ENCODE peak calls at places on chromosome 1, in six cellular contexts. A is K562, T is HepG2, P is H1, J is SK-N-SH, B is GM12878. L is an unnamed sample.

GRCh38 chr1:241926141-241926540 is 31.4 kb upstream of the BECN2 start:
- DNase-seq in A (no peak), T (no peak), P (no peak), J (no peak), B (no peak), L (no peak)

GRCh38 chr1:52294580-52294979 is 71.4 kb downstream of the CC2D1B start:
- DNase-seq in A (no peak), T (no peak), P (no peak), J (no peak), B (no peak), L (no peak)

GRCh38 chr1:69766431-69766830 is 198.7 kb downstream of the LRRC7 start:
- DNase-seq in A (no peak), T (no peak), P (no peak), J (no peak), B (no peak), L (no peak)

GRCh38 chr1:91314643-91315042 is 90.0 kb downstream of the HFM1 start:
- DNase-seq in A (no peak), T (no peak), P (no peak), J (no peak), B (no peak), L (no peak)

GRCh38 chr1:101567582-101568189 is 330.9 kb downstream of the S1PR1 start:
- DNase-seq in A (peak; percentile 16), T (peak; percentile 3), P (no peak), J (peak; percentile 47), B (no peak), L (peak; percentile 2)

GRCh38 chr1:208979776-208980175 is 603.7 kb upstream of the CAMK1G start:
- DNase-seq in A (no peak), T (no peak), P (no peak), J (no peak), B (no peak), L (no peak)

GRCh38 chr1:89844236-89844807 is 23.5 kb downstream of the LRRC8D start:
- DNase-seq in A (no peak), T (no peak), P (no peak), J (no peak), B (no peak), L (no peak)

GRCh38 chr1:227429447-227430359 is 111.4 kb upstream of the CDC42BPA start:
- DNase-seq in A (no peak), T (no peak), P (no peak), J (no peak), B (no peak), L (no peak)

GRCh38 chr1:1430114-1430982 is 5.1 kb upstream of the VWA1 start:
- DNase-seq in A (no peak), T (peak; percentile 53), P (no peak), J (peak; percentile 69), B (no peak), L (no peak)

GRCh38 chr1:147640553-147641165 is 29.7 kb downstream of the ACP6 start:
- DNase-seq in A (peak; percentile 83), T (peak; percentile 65), P (peak; percentile 77), J (peak; percentile 68), B (no peak), L (peak; percentile 44)
- H2AFZ ChIP-seq in A (peak overlapping the region; percentile 74), T (no peak overlapping the region), P (no peak overlapping the region), J (no peak overlapping the region), B (no peak overlapping the region), L (no peak overlapping the region)

GRCh38 chr1:168148916-168149315 is 12.2 kb upstream of the GPR161 start:
- DNase-seq in A (no peak), T (no peak), P (no peak), J (no peak), B (peak; percentile 45), L (no peak)
- TF ChIP-seq JUND in A (no peak), T (no peak), P (no peak), J (no peak), B (no peak), L (no peak)

DNA sequence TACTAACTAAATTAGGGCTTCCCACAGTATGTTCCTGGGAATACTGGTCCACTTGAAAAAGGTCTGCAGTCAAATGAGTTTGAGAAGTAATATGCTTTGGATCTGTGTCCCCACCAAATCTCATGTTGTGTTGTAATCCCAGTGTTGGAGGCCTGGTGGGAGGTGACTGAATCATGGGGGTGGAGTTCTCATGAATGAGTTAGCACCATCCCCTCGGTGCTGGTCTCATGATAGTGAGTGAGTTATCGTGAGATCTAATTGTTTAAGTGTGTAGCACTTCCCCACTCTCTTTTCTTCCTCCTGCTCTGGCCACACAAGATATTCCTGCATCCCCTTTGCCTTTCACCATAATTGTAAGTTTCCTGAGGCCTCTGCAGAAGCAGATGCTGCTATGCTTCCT is 16.9 kb upstream of the DMRTB1 start:
- DNase-seq in A (no peak), T (no peak), P (no peak), J (no peak), B (no peak), L (no peak)
- TF ChIP-seq MAX in A (no peak), T (no peak), P (no peak), J (no peak), B (no peak), L (no peak)

GRCh38 chr1:4351453-4351852 is 303.0 kb upstream of the AJAP1 start:
- DNase-seq in A (no peak), T (no peak), P (no peak), J (no peak), B (no peak), L (no peak)
- H2AFZ ChIP-seq in A (no peak overlapping the region), T (no peak overlapping the region), P (no peak overlapping the region), J (no peak overlapping the region), B (no peak overlapping the region), L (no peak overlapping the region)

DNA sequence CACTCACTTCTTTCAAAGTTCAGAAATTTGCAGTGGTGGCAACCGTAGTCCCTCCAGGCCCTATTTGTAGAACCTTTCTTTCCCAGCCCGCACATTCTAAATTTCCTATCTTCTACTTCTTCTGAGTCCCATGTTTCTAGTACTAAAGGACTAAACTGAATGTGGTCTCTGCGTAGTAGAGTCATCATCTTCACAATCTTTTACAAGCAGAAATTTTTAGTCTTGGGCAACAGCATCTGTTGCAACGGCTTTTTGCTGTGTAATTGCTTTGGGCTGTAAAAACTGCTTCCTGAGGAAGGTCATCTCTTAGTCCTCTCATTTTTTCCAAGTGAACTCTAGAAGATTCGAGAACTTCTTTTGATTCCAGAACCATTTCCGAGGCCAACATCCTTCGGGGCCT is 23.9 kb downstream of the VAV3 start:
- DNase-seq in A (no peak), T (no peak), P (no peak), J (no peak), B (no peak), L (no peak)
- TF ChIP-seq JUND in A (no peak), T (no peak), P (no peak), J (no peak), B (no peak), L (no peak)

GRCh38 chr1:210711825-210712224 is 383.1 kb downstream of the HHAT start:
- DNase-seq in A (no peak), T (no peak), P (no peak), J (no peak), B (no peak), L (no peak)

GRCh38 chr1:210709694-210710093 is 381.0 kb downstream of the HHAT start:
- DNase-seq in A (no peak), T (no peak), P (no peak), J (no peak), B (no peak), L (no peak)

GRCh38 chr1:210715072-210715471 is 386.4 kb downstream of the HHAT start:
- DNase-seq in A (no peak), T (no peak), P (no peak), J (no peak), B (no peak), L (no peak)
- TF ChIP-seq MAX in A (no peak), T (no peak), P (no peak), J (no peak), B (no peak), L (no peak)

GRCh38 chr1:27940870-27941269 is 6.1 kb downstream of the SMPDL3B start:
- DNase-seq in A (no peak), T (no peak), P (no peak), J (peak; percentile 67), B (no peak), L (no peak)

GRCh38 chr1:27937524-27937836 is 2.7 kb downstream of the SMPDL3B start:
- DNase-seq in A (no peak), T (no peak), P (no peak), J (no peak), B (no peak), L (no peak)

GRCh38 chr1:27941671-27942540 is 7.1 kb downstream of the SMPDL3B start:
- DNase-seq in A (no peak), T (no peak), P (no peak), J (no peak), B (no peak), L (no peak)

GRCh38 chr1:27938488-27938887 is 3.7 kb downstream of the SMPDL3B start:
- DNase-seq in A (no peak), T (no peak), P (no peak), J (no peak), B (no peak), L (no peak)

DNA sequence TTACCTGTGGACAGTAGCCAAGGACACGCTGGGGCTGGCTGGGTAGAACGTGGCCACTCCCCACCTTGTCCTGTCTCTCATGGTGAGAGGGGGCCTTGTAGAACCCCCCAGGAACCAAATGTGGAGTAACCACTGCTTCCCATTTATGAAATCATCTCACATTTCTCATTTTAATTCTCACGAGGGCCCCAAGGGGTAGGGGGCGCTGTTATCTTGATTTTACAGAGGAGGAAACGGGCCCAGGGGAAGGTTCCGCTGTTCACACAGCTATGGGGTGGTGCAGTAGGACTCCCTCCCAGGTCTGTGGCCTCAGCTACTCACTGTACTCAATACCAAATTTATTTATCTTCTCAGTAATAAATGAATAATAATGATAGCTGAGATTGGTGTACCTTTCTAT is 5.5 kb downstream of the SMPDL3B start:
- DNase-seq in A (peak; percentile 83), T (peak; percentile 43), P (no peak), J (peak; percentile 53), B (no peak), L (no peak)
- H2AFZ ChIP-seq in A (peak overlapping the region; percentile 75), T (no peak overlapping the region), P (no peak overlapping the region), J (no peak overlapping the region), B (peak overlapping the region; percentile 61), L (no peak overlapping the region)

GRCh38 chr1:222077191-222077590 is 335.3 kb upstream of the DUSP10 start:
- DNase-seq in A (no peak), T (no peak), P (no peak), J (no peak), B (no peak), L (no peak)
- TF ChIP-seq JUND in A (no peak), T (no peak), P (no peak), J (no peak), B (no peak), L (no peak)